ENCODE peak calls at places on chromosomes 6 and 20, in four cellular contexts. P is cardiac muscle cell, A is HFF-Myc, J is BJ. U is an unnamed sample.

GRCh38 chr6:45791600-45792168 is 224.0 kb downstream of the CLIC5 start:
- DNase-seq in P (peak), A (no peak), J (peak), U (peak)

GRCh38 chr6:146545608-146546007 is 2.0 kb downstream of the RAB32 start:
- DNase-seq in J (peak), A (no peak), P (peak), U (no peak)

GRCh38 chr6:82057846-82058554 is 189.5 kb downstream of the IBTK start:
- DNase-seq in P (peak), A (peak), J (peak), U (peak)

GRCh38 chr20:991850-992249 is 10.3 kb downstream of the RSPO4 start:
- DNase-seq in A (no peak), J (no peak), P (no peak), U (no peak)

GRCh38 chr6:22972771-22973170 is 403.4 kb downstream of the HDGFL1 start:
- DNase-seq in J (no peak), P (no peak), A (no peak), U (no peak)

GRCh38 chr6:93417421-93417996 is 1.9 kb downstream of the EPHA7 start:
- DNase-seq in P (peak), A (no peak), J (no peak), U (no peak)

GRCh38 chr6:27230758-27231111 is 16.8 kb upstream of the PRSS16 start:
- DNase-seq in A (no peak), J (no peak), P (no peak), U (no peak)

GRCh38 chr20:55142932-55143331 is 667.5 kb downstream of the DOK5 start:
- DNase-seq in J (no peak), P (no peak), A (no peak), U (no peak)

GRCh38 chr6:75524322-75524972 is 30.8 kb upstream of the FILIP1 start:
- DNase-seq in P (peak), A (peak), J (peak), U (peak)

GRCh38 chr6:15962449-15962764 is 166.5 kb upstream of the MYLIP start:
- DNase-seq in J (peak), A (peak), P (peak), U (peak)

GRCh38 chr6:102670756-102671155 is 1277.2 kb downstream of the GRIK2 start:
- DNase-seq in P (no peak), A (no peak), J (no peak), U (no peak)

GRCh38 chr6:137547186-137547585 is 53.0 kb upstream of the OLIG3 start:
- DNase-seq in J (no peak), P (no peak), A (no peak), U (no peak)

GRCh38 chr6:44386929-44387345 is 569 bp upstream of the CDC5L start:
- DNase-seq in A (no peak), J (peak), P (peak), U (no peak)

GRCh38 chr6:36514554-36515456 is 32.5 kb downstream of the STK38 start:
- DNase-seq in P (no peak), J (no peak), A (no peak), U (no peak)

GRCh38 chr6:40355532-40355931 is 231.6 kb downstream of the LRFN2 start:
- DNase-seq in P (no peak), A (no peak), J (no peak), U (no peak)

GRCh38 chr6:157461000-157461915 is 80.3 kb downstream of the ZDHHC14 start:
- DNase-seq in J (no peak), A (no peak), P (peak), U (no peak)

GRCh38 chr6:19210849-19211590 is 626.1 kb upstream of the ID4 start:
- DNase-seq in A (no peak), J (no peak), P (peak), U (no peak)
- TF ChIP-seq CTCF in A (no peak), J (no peak), P (peak), U (no peak)

GRCh38 chr6:19502301-19502700 is 334.9 kb upstream of the ID4 start:
- DNase-seq in P (no peak), A (no peak), J (no peak), U (no peak)

DNA sequence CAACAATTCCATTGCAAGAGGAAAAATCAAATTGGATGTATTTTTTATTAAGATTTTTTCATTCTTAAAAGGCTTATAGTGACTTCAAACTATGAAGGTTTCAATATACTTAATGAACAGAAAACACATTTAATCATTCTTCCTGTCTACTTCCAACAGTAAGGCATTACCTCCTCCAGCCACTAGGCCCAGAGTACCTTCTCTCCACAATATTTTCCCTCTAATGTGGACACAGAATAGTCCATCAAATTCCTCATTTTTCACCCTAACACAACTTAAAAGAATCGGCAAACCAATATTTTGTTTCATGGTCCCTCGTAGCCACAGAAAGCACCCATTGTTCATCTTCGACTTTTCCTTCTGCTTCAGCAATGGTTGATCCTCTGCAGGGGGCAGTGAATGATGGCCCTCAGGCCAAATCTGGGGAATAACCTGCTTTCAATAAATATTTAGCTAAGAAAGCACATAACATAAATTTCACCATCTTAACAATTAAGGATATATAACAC is 335.4 kb upstream of the ID4 start:
- DNase-seq in A (no peak), P (no peak), J (no peak), U (no peak)
- TF ChIP-seq CTCF in A (no peak), P (no peak), J (no peak), U (no peak)

DNA sequence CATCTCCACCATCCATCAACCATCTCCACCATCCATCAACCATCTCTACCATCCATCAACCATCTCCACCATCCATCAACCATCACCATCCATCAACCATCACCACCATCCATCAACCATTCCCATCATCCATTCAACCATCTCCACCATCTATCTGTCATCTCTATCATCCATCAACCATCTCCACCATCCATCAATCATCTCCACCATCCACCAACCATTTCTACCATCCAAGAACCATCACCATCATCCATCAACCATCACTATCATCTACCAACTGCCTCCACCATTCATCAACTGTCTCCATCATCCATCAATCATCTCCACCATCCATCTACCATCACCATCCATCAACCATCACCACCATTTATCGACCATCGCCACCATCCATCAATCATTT is 78.8 kb upstream of the CDH4 start:
- DNase-seq in A (no peak), J (no peak), P (no peak), U (no peak)
- TF ChIP-seq CTCF in A (no peak), J (no peak), P (no peak), U (no peak)

DNA sequence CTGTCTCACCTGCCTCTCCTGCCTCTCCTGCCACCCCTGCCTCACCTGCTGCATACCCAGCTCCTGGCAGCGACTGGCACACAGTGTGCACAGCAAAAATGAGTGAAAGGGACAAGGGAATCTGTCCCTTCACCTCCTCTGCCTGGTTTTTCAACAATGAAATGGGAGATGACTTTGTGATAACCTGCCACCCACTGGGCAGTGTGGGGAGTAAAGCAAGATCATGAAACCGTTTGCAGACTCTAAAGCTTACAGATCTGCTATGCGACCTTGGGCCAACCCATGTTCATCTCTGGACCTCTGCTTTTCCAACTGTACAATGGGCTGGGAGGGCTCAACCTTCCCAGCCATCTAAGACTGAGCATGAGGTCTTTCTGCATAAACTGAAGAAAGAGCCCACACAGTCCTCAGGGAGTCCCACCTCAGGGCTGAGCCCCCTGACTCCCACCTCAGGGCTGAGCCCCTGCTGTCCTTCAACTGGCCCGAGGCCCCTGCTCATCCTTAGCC is 81.1 kb downstream of the RIPOR3 start:
- DNase-seq in J (no peak), A (no peak), P (no peak), U (no peak)
- TF ChIP-seq CTCF in J (peak), A (no peak), P (no peak), U (no peak)

DNA sequence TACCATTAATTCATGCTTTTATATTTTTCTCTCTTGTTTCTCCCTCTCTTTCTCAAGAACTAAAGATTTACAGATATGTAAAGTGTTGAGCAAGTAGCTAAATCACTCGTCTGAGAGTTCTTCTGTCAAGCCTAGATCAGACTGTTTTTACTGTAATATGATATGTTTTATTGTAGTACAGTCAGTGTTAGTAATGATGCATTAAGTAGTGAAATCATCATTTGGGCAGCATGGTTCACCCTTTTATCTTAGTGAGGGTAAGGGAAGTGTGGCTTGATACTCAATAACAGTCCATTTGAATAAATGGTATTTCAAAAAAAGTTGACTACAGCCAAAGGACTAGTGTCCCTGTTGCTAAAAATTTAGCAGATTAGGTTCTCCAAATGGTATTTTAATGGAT is 9.2 kb downstream of the CYB5R4 start:
- DNase-seq in A (no peak), P (peak), J (peak), U (no peak)
- TF ChIP-seq CTCF in A (no peak), P (no peak), J (no peak), U (no peak)

GRCh38 chr6:163960128-163960527 is 545.6 kb downstream of the QKI start:
- DNase-seq in A (no peak), J (no peak), P (no peak), U (no peak)

GRCh38 chr6:163955752-163956151 is 541.2 kb downstream of the QKI start:
- DNase-seq in J (no peak), A (no peak), P (no peak), U (no peak)

GRCh38 chr6:163958646-163959045 is 544.1 kb downstream of the QKI start:
- DNase-seq in J (peak), A (no peak), P (peak), U (no peak)

GRCh38 chr6:163955131-163955530 is 540.6 kb downstream of the QKI start:
- DNase-seq in A (no peak), J (peak), P (no peak), U (peak)

GRCh38 chr6:163956571-163957407 is 542.3 kb downstream of the QKI start:
- DNase-seq in P (peak), A (peak), J (peak), U (peak)
- TF ChIP-seq CTCF in P (peak), A (peak), J (peak), U (peak)

DNA sequence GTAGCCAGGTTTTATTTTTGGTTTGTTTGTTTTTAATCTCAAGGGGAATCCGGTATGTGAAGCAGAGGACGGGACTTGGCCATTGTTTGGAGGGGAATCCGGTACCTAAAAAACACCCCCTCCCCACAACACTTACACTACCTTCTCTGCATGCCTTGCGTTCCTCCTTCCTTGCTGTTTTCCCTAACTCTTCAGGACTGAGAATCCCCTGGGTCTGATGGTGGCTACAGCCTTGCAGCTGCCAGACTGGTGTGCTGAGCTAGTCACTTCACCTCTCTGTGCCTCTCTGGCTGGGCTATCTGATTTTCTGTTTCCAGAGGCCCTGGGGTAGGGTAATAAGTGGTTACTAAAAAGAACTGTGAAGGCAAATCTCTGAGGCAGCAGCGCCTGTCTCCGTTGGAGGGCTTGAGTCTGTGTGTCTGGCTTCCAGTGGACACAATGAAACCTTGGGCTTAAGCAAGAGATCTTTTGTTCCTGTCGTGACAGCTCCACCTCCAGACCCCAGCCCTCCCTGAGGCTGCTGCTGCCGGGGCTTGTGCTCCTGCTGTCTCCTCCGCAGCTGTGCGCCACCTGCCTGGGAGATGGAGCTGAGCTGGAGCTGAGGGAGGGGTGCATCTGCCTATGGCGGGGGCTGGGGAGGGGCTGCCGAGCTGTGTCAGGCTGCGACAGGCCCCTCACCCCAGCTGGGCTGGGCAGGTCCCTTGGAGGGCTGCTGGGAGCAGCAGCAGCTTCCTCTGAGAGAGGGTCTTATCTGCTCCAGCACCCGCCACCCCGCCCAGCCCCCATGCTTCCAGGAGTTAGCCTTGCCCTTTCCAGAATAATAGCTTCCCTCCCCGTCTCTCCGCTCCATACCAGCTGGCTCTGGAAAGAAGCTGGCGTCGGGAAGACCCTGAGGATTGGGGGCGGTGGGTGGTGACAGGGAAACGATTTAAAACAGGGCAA is 65.8 kb upstream of the CCDC167 start:
- DNase-seq in A (no peak), P (no peak), J (no peak), U (no peak)
- TF ChIP-seq CTCF in A (no peak), P (no peak), J (no peak), U (no peak)

DNA sequence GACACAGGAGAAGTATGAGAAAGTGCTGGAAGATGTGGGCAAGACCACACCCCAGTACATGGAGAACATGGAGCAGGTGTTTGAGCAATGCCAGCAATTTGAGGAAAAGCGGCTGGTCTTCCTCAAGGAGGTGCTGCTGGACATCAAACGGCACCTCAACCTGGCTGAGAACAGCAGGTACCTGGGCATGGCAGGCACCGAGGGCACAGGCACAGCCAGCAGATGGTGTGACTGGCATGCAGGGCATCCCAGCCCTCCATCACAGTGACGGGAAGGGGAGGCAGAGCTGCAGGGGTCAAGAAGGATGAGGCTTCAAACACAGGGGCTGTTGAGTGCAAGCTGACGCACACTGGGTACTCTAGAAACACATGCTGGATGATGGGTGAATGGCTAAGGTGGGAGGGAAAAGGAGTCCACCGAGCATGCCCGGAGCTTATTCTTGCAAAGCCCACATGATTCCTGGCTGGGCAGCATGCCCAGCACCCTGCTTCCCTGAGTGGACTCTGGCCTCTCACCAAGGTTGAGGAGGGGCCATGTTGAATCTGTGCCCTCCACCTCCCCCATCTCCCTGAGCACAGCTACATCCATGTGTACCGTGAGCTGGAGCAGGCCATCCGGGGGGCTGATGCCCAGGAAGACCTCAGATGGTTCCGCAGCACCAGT is 26.3 kb downstream of the SPDEF start:
- DNase-seq in A (no peak), P (peak), J (no peak), U (no peak)
- TF ChIP-seq CTCF in A (no peak), P (no peak), J (no peak), U (no peak)

DNA sequence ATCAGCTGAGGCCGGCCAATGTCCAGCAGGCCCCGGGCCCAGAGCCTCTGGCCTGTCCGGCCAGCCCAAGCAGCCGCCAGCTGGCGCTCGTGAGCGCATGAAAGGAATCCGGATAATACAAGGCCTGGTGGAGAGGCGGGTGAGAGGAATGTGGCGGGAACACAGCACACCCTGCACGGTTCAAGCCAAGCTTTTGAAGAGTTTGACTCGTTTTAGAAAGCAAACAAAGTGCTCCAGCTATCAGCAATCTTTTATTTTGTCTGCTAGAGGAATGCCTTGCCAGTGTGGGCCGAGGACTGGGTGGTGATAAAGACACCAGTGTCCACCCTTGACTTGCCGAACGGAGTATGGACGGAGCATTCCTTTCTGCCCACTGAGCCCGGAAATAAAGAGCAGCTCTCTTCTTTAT is 9.3 kb upstream of the NEDD9 start:
- DNase-seq in J (no peak), P (peak), A (no peak), U (no peak)
- TF ChIP-seq CTCF in J (peak), P (peak), A (peak), U (peak)